ENCODE peak calls at places on chromosomes 13 and 19, in nine cellular contexts. One of them, this sample, is unnamed.

GRCh38 chr13:92838786-92839185 is 387.8 kb upstream of the GPC6 start:
- DNase-seq in EH: peak
- DNase-seq in anterior cingulate cortex: no peak
- DNase-seq in colonic mucosa: no peak
- DNase-seq in activated CD4-positive, alpha-beta T cell treated with anti-CD3 and anti-CD28 coated beads, Interleukin-2, amount 10 ng/mL, durations not matched to agents 7 days and 5 days: no peak
- DNase-seq in T follicular helper cell: no peak
- DNase-seq in adrenal gland: no peak
- DNase-seq in HCEC 1CT: peak
- DNase-seq in RKO: peak
- DNase-seq in this sample: no peak

GRCh38 chr13:94710081-94710809 is 2.1 kb downstream of the SOX21 start:
- DNase-seq in EH: no peak
- DNase-seq in anterior cingulate cortex: no peak
- DNase-seq in colonic mucosa: no peak
- DNase-seq in activated CD4-positive, alpha-beta T cell treated with anti-CD3 and anti-CD28 coated beads, Interleukin-2, amount 10 ng/mL, durations not matched to agents 7 days and 5 days: no peak
- DNase-seq in T follicular helper cell: no peak
- DNase-seq in adrenal gland: no peak
- DNase-seq in HCEC 1CT: no peak
- DNase-seq in RKO: no peak
- DNase-seq in this sample: no peak

GRCh38 chr19:13052447-13053232 is 50.0 kb downstream of the LYL1 start:
- DNase-seq in EH: peak
- DNase-seq in anterior cingulate cortex: no peak
- DNase-seq in colonic mucosa: no peak
- DNase-seq in activated CD4-positive, alpha-beta T cell treated with anti-CD3 and anti-CD28 coated beads, Interleukin-2, amount 10 ng/mL, durations not matched to agents 7 days and 5 days: no peak
- DNase-seq in T follicular helper cell: no peak
- DNase-seq in adrenal gland: no peak
- DNase-seq in HCEC 1CT: no peak
- DNase-seq in RKO: no peak
- DNase-seq in this sample: no peak

GRCh38 chr13:52749446-52749845 is 9.8 kb upstream of the CNMD start:
- DNase-seq in EH: no peak
- DNase-seq in anterior cingulate cortex: no peak
- DNase-seq in colonic mucosa: no peak
- DNase-seq in activated CD4-positive, alpha-beta T cell treated with anti-CD3 and anti-CD28 coated beads, Interleukin-2, amount 10 ng/mL, durations not matched to agents 7 days and 5 days: no peak
- DNase-seq in T follicular helper cell: no peak
- DNase-seq in adrenal gland: no peak
- DNase-seq in HCEC 1CT: no peak
- DNase-seq in RKO: no peak
- DNase-seq in this sample: no peak

GRCh38 chr13:28161370-28161769 is 23.0 kb downstream of the PAN3 start:
- DNase-seq in EH: peak
- DNase-seq in anterior cingulate cortex: no peak
- DNase-seq in colonic mucosa: peak
- DNase-seq in activated CD4-positive, alpha-beta T cell treated with anti-CD3 and anti-CD28 coated beads, Interleukin-2, amount 10 ng/mL, durations not matched to agents 7 days and 5 days: no peak
- DNase-seq in T follicular helper cell: no peak
- DNase-seq in adrenal gland: no peak
- DNase-seq in HCEC 1CT: peak
- DNase-seq in RKO: peak
- DNase-seq in this sample: no peak

GRCh38 chr13:77513719-77514335 is 21.7 kb upstream of the SCEL start:
- DNase-seq in EH: no peak
- DNase-seq in anterior cingulate cortex: no peak
- DNase-seq in colonic mucosa: no peak
- DNase-seq in activated CD4-positive, alpha-beta T cell treated with anti-CD3 and anti-CD28 coated beads, Interleukin-2, amount 10 ng/mL, durations not matched to agents 7 days and 5 days: no peak
- DNase-seq in T follicular helper cell: no peak
- DNase-seq in adrenal gland: no peak
- DNase-seq in HCEC 1CT: no peak
- DNase-seq in RKO: no peak
- DNase-seq in this sample: no peak

GRCh38 chr13:93260591-93260990 is 34.0 kb downstream of the GPC6 start:
- DNase-seq in EH: peak
- DNase-seq in anterior cingulate cortex: no peak
- DNase-seq in colonic mucosa: no peak
- DNase-seq in activated CD4-positive, alpha-beta T cell treated with anti-CD3 and anti-CD28 coated beads, Interleukin-2, amount 10 ng/mL, durations not matched to agents 7 days and 5 days: no peak
- DNase-seq in T follicular helper cell: no peak
- DNase-seq in adrenal gland: no peak
- DNase-seq in HCEC 1CT: peak
- DNase-seq in RKO: no peak
- DNase-seq in this sample: no peak

GRCh38 chr19:19105365-19106060 is 32.8 kb downstream of the TMEM161A start:
- DNase-seq in EH: peak
- DNase-seq in anterior cingulate cortex: no peak
- DNase-seq in colonic mucosa: peak
- DNase-seq in activated CD4-positive, alpha-beta T cell treated with anti-CD3 and anti-CD28 coated beads, Interleukin-2, amount 10 ng/mL, durations not matched to agents 7 days and 5 days: no peak
- DNase-seq in T follicular helper cell: no peak
- DNase-seq in adrenal gland: peak
- DNase-seq in HCEC 1CT: peak
- DNase-seq in RKO: no peak
- DNase-seq in this sample: no peak

GRCh38 chr13:36919206-36919832 is 719 bp downstream of the SMAD9 start:
- DNase-seq in EH: peak
- DNase-seq in anterior cingulate cortex: no peak
- DNase-seq in colonic mucosa: peak
- DNase-seq in activated CD4-positive, alpha-beta T cell treated with anti-CD3 and anti-CD28 coated beads, Interleukin-2, amount 10 ng/mL, durations not matched to agents 7 days and 5 days: no peak
- DNase-seq in T follicular helper cell: no peak
- DNase-seq in adrenal gland: peak
- DNase-seq in HCEC 1CT: peak
- DNase-seq in RKO: peak
- DNase-seq in this sample: no peak

GRCh38 chr13:27172495-27172842 is 858 bp upstream of the USP12 start:
- DNase-seq in EH: peak
- DNase-seq in anterior cingulate cortex: no peak
- DNase-seq in colonic mucosa: no peak
- DNase-seq in activated CD4-positive, alpha-beta T cell treated with anti-CD3 and anti-CD28 coated beads, Interleukin-2, amount 10 ng/mL, durations not matched to agents 7 days and 5 days: no peak
- DNase-seq in T follicular helper cell: no peak
- DNase-seq in adrenal gland: no peak
- DNase-seq in HCEC 1CT: peak
- DNase-seq in RKO: peak
- DNase-seq in this sample: no peak

GRCh38 chr13:43767351-43767901 is 19.3 kb downstream of the ENOX1 start:
- DNase-seq in EH: no peak
- DNase-seq in anterior cingulate cortex: peak
- DNase-seq in colonic mucosa: no peak
- DNase-seq in activated CD4-positive, alpha-beta T cell treated with anti-CD3 and anti-CD28 coated beads, Interleukin-2, amount 10 ng/mL, durations not matched to agents 7 days and 5 days: no peak
- DNase-seq in T follicular helper cell: no peak
- DNase-seq in adrenal gland: no peak
- DNase-seq in HCEC 1CT: no peak
- DNase-seq in RKO: no peak
- DNase-seq in this sample: no peak

GRCh38 chr19:10764340-10764894 is 46.5 kb downstream of the DNM2 start:
- DNase-seq in EH: no peak
- DNase-seq in anterior cingulate cortex: no peak
- DNase-seq in colonic mucosa: peak
- DNase-seq in activated CD4-positive, alpha-beta T cell treated with anti-CD3 and anti-CD28 coated beads, Interleukin-2, amount 10 ng/mL, durations not matched to agents 7 days and 5 days: no peak
- DNase-seq in T follicular helper cell: no peak
- DNase-seq in adrenal gland: no peak
- DNase-seq in HCEC 1CT: no peak
- DNase-seq in RKO: no peak
- DNase-seq in this sample: no peak